ENCODE peak calls at places on chromosome 3, in eight cellular contexts. A is right cardiac atrium, Y is amygdala, U is kidney epithelial cell, S is substantia nigra, Z is astrocyte of the spinal cord, R is HTR-8/SVneo, W is foreskin fibroblast. M is an unnamed sample.

GRCh38 chr3:31924628-31925270 is 56.3 kb downstream of the OSBPL10 start:
- DNase-seq in S (no peak), Y (no peak), Z (no peak), A (no peak), U (no peak), W (no peak), R (no peak), M (no peak)

GRCh38 chr3:86547697-86548096 is 443.3 kb downstream of the VGLL3 start:
- DNase-seq in U (no peak), S (no peak), A (no peak), W (no peak), Z (no peak), Y (no peak), R (no peak), M (no peak)

GRCh38 chr3:113607219-113607596 is 74.9 kb downstream of the SIDT1 start:
- DNase-seq in R (no peak), A (no peak), W (no peak), U (no peak), Y (no peak), S (no peak), Z (no peak), M (no peak)

GRCh38 chr3:116966649-116967048 is 257.1 kb downstream of the TUSC7 start:
- DNase-seq in Z (no peak), W (no peak), S (no peak), Y (no peak), R (no peak), U (no peak), A (no peak), M (no peak)

GRCh38 chr3:125148836-125149235 is 63.7 kb downstream of the SLC12A8 start:
- DNase-seq in R (no peak), W (no peak), Y (no peak), Z (peak), U (no peak), A (peak), S (no peak), M (no peak)

GRCh38 chr3:51963951-51964451 is 3.3 kb downstream of the PCBP4 start:
- DNase-seq in U (no peak), Y (no peak), A (no peak), Z (no peak), R (no peak), S (peak), W (no peak), M (no peak)

GRCh38 chr3:53650424-53650823 is 156.0 kb downstream of the CACNA1D start:
- DNase-seq in W (no peak), S (no peak), A (no peak), R (no peak), Y (no peak), U (no peak), Z (no peak), M (no peak)

GRCh38 chr3:95775486-95776094 is 1038.8 kb upstream of the EPHA6 start:
- DNase-seq in R (no peak), S (no peak), W (no peak), Y (no peak), U (no peak), A (no peak), Z (no peak), M (no peak)

GRCh38 chr3:110017304-110017703 is 680.0 kb upstream of the DPPA4 start:
- DNase-seq in Z (no peak), W (no peak), S (no peak), A (no peak), U (no peak), R (no peak), Y (no peak), M (no peak)

GRCh38 chr3:153137626-153138025 is 24.4 kb upstream of the RAP2B start:
- DNase-seq in Y (no peak), U (no peak), Z (no peak), A (no peak), S (no peak), R (no peak), W (no peak), M (no peak)

GRCh38 chr3:18234717-18235335 is 190.3 kb downstream of the SATB1 start:
- DNase-seq in R (no peak), S (no peak), Y (no peak), W (no peak), Z (peak), A (peak), U (no peak), M (no peak)

GRCh38 chr3:43288366-43288765 is 2.0 kb downstream of the SNRK start:
- DNase-seq in Y (no peak), S (no peak), R (no peak), A (no peak), W (no peak), Z (peak), U (no peak), M (no peak)

GRCh38 chr3:37892917-37893595 is 31.4 kb downstream of the CTDSPL start:
- DNase-seq in R (no peak), A (peak), Z (no peak), W (peak), U (peak), Y (no peak), S (no peak), M (no peak)

GRCh38 chr3:196604548-196604947 is 34.9 kb upstream of the NRROS start:
- DNase-seq in W (no peak), S (no peak), R (no peak), Z (no peak), Y (no peak), U (no peak), A (no peak), M (peak)

GRCh38 chr3:8201886-8202285 is 299.7 kb upstream of the LMCD1 start:
- DNase-seq in Y (no peak), S (no peak), R (no peak), W (no peak), U (no peak), Z (peak), A (no peak), M (no peak)

GRCh38 chr3:139119331-139120025 is 74.8 kb upstream of the PRR23C start:
- DNase-seq in R (no peak), S (no peak), Z (no peak), W (no peak), A (no peak), Y (no peak), U (no peak), M (no peak)

GRCh38 chr3:65858749-65859148 is 180.0 kb downstream of the MAGI1 start:
- DNase-seq in U (no peak), S (no peak), Z (no peak), A (no peak), R (no peak), Y (no peak), W (no peak), M (no peak)

GRCh38 chr3:186705882-186706780 is 11.0 kb upstream of the KNG1 start:
- DNase-seq in U (no peak), Y (no peak), R (no peak), S (no peak), Z (no peak), W (no peak), A (no peak), M (peak)

GRCh38 chr3:19954676-19955075 is 7.8 kb downstream of the RAB5A start:
- DNase-seq in U (no peak), R (no peak), W (no peak), A (no peak), S (no peak), Y (no peak), Z (no peak), M (no peak)

GRCh38 chr3:1275495-1275894 is 182.7 kb downstream of the CNTN6 start:
- DNase-seq in Z (no peak), U (no peak), S (no peak), R (no peak), W (no peak), A (no peak), Y (no peak), M (no peak)

GRCh38 chr3:60933828-60934227 is 317.4 kb downstream of the FHIT start:
- DNase-seq in W (no peak), S (no peak), Z (no peak), Y (no peak), A (no peak), U (no peak), R (no peak), M (no peak)

GRCh38 chr3:61233828-61234227 is 17.4 kb downstream of the FHIT start:
- DNase-seq in S (no peak), W (no peak), A (no peak), U (peak), R (no peak), Y (no peak), Z (no peak), M (no peak)

GRCh38 chr3:150238043-150238802 is 169.9 kb upstream of the TSC22D2 start:
- DNase-seq in Y (no peak), S (no peak), A (no peak), Z (no peak), W (no peak), U (no peak), R (no peak), M (no peak)

GRCh38 chr3:30750967-30751366 is 143.5 kb downstream of the GADL1 start:
- DNase-seq in W (no peak), U (no peak), Y (no peak), S (no peak), Z (no peak), R (no peak), A (no peak), M (no peak)

GRCh38 chr3:9622438-9622837 is 26.9 kb upstream of the MTMR14 start:
- DNase-seq in S (no peak), R (no peak), A (no peak), Y (no peak), U (no peak), Z (no peak), W (no peak), M (no peak)

GRCh38 chr3:4814302-4814903 is 164.8 kb upstream of the BHLHE40 start:
- DNase-seq in A (peak), U (no peak), R (no peak), Z (peak), W (no peak), S (no peak), Y (no peak), M (no peak)

GRCh38 chr3:34882764-34883163 is 756.6 kb upstream of the ARPP21 start:
- DNase-seq in A (no peak), Z (no peak), R (no peak), S (no peak), W (no peak), U (no peak), Y (no peak), M (no peak)

GRCh38 chr3:190166948-190167347 is 46.3 kb upstream of the P3H2 start:
- DNase-seq in W (no peak), R (no peak), Y (no peak), U (no peak), A (no peak), S (no peak), Z (no peak), M (no peak)

GRCh38 chr3:172678068-172678467 is 32.8 kb downstream of the NCEH1 start:
- DNase-seq in U (no peak), S (no peak), A (no peak), R (no peak), Z (peak), Y (no peak), W (no peak), M (no peak)

GRCh38 chr3:154464440-154465148 is 34.6 kb upstream of the GPR149 start:
- DNase-seq in R (no peak), U (no peak), Y (no peak), S (no peak), A (no peak), Z (no peak), W (no peak), M (no peak)

GRCh38 chr3:72756900-72757299 is 91.3 kb downstream of the SHQ1 start:
- DNase-seq in Z (no peak), U (no peak), A (no peak), Y (no peak), R (no peak), S (no peak), W (no peak), M (peak)

GRCh38 chr3:141388823-141389617 is 20.7 kb downstream of the ZBTB38 start:
- DNase-seq in A (no peak), S (no peak), U (no peak), Y (no peak), W (no peak), R (no peak), Z (peak), M (no peak)